ENCODE peak calls at places on chromosomes 12 and 14, in seven cellular contexts. P is activated CD4-positive, alpha-beta T cell treated with anti-CD3 and anti-CD28 coated beads for 36 hours; U is stomach; S is amniotic stem cell; I is osteocyte; A is fibroblast of mammary gland; D is left cardiac atrium. N is an unnamed sample.
A peak's percentile ranks its signal among the peaks of the same experiment; 100 is the strongest.

GRCh38 chr14:72692678-72693077 is 201.2 kb downstream of the DPF3 start:
- DNase-seq in P (no peak), U (no peak), S (no peak), I (no peak), A (no peak), D (no peak), N (no peak)

GRCh38 chr12:54549774-54550451 is 512 bp downstream of the PDE1B start:
- DNase-seq in P (peak; percentile 75), U (no peak), S (no peak), I (no peak), A (peak; percentile 40), D (no peak), N (no peak)

GRCh38 chr12:53532524-53533445 is 25.5 kb upstream of the NPFF start:
- DNase-seq in P (no peak), U (no peak), S (no peak), I (no peak), A (no peak), D (no peak), N (no peak)

GRCh38 chr14:36275741-36276140 is 44.7 kb downstream of the MBIP start:
- DNase-seq in P (no peak), U (no peak), S (no peak), I (no peak), A (no peak), D (no peak), N (no peak)

GRCh38 chr12:31120392-31121008 is 46.8 kb downstream of the DDX11 start:
- DNase-seq in P (no peak), U (no peak), S (no peak), I (no peak), A (no peak), D (no peak), N (no peak)

GRCh38 chr12:91094957-91095356 is 16.3 kb downstream of the LUM start:
- DNase-seq in P (no peak), U (no peak), S (no peak), I (no peak), A (no peak), D (no peak), N (no peak)

GRCh38 chr12:43636706-43637105 is 84.7 kb upstream of the ADAMTS20 start:
- DNase-seq in P (no peak), U (no peak), S (no peak), I (no peak), A (no peak), D (no peak), N (no peak)

GRCh38 chr14:99603965-99604765 is at the start of gene CCDC85C:
- DNase-seq in P (peak; percentile 96), U (peak; percentile 97), S (peak; percentile 77), I (peak; percentile 99), A (peak; percentile 86), D (peak; percentile 94), N (peak; percentile 96)

GRCh38 chr12:27583981-27584380 is 60.0 kb downstream of the PPFIBP1 start:
- DNase-seq in P (no peak), U (no peak), S (no peak), I (no peak), A (no peak), D (no peak), N (no peak)

GRCh38 chr14:92719421-92719820 is 29.0 kb downstream of the LGMN start:
- DNase-seq in P (no peak), U (no peak), S (no peak), I (no peak), A (peak; percentile 89), D (no peak), N (no peak)

GRCh38 chr12:49344486-49345047 is 2.1 kb upstream of the DNAJC22 start:
- DNase-seq in P (no peak), U (no peak), S (no peak), I (no peak), A (no peak), D (no peak), N (no peak)

GRCh38 chr14:81176224-81176623 is 44.5 kb downstream of the GTF2A1 start:
- DNase-seq in P (no peak), U (peak; percentile 43), S (no peak), I (no peak), A (no peak), D (peak; percentile 49), N (no peak)

GRCh38 chr12:108447168-108447840 is 67.8 kb upstream of the FICD start:
- DNase-seq in P (no peak), U (no peak), S (no peak), I (no peak), A (peak; percentile 59), D (no peak), N (no peak)

GRCh38 chr12:110575326-110575725 is 7.8 kb downstream of the PPTC7 start:
- DNase-seq in P (no peak), U (no peak), S (no peak), I (no peak), A (peak; percentile 36), D (no peak), N (no peak)

GRCh38 chr14:24145700-24146621 is at the start of gene PSME2:
- DNase-seq in P (no peak), U (no peak), S (peak; percentile 49), I (no peak), A (no peak), D (no peak), N (no peak)

GRCh38 chr12:57606016-57606311 is 1.3 kb downstream of the DTX3 start:
- DNase-seq in P (no peak), U (no peak), S (no peak), I (no peak), A (no peak), D (no peak), N (no peak)

GRCh38 chr12:12823308-12823707 is 10.2 kb downstream of the DDX47 start:
- DNase-seq in P (no peak), U (no peak), S (peak; percentile 7), I (no peak), A (no peak), D (no peak), N (no peak)

GRCh38 chr12:118853634-118854033 is 127.7 kb upstream of the SRRM4 start:
- DNase-seq in P (peak; percentile 39), U (no peak), S (no peak), I (no peak), A (no peak), D (no peak), N (no peak)

GRCh38 chr14:37060496-37061260 is 111.7 kb downstream of the SLC25A21 start:
- DNase-seq in P (no peak), U (no peak), S (no peak), I (no peak), A (no peak), D (no peak), N (no peak)

GRCh38 chr12:44015333-44015941 is 179.6 kb downstream of the TMEM117 start:
- DNase-seq in P (no peak), U (no peak), S (peak; percentile 38), I (no peak), A (peak; percentile 69), D (no peak), N (peak; percentile 10)

GRCh38 chr14:80645667-80646413 is 295.7 kb downstream of the CEP128 start:
- DNase-seq in P (no peak), U (no peak), S (no peak), I (no peak), A (no peak), D (no peak), N (no peak)

GRCh38 chr12:65568517-65568916 is 255.8 kb upstream of the HMGA2 start:
- DNase-seq in P (no peak), U (peak; percentile 47), S (no peak), I (no peak), A (peak; percentile 77), D (no peak), N (no peak)

N was measured in NCI-H1048.